ENCODE peak calls at places on chromosomes 11 and 22, in ten cellular contexts. Y is body of pancreas, N is heart left ventricle, A is transverse colon, Z is gastrocnemius medialis, G is Peyer's patch, P is H1, J is breast epithelium, X is stomach, W is tibial nerve. F is an unnamed sample. For H3K9me3, the result is how much of the 10 kb centered on the place peaks cover.

GRCh38 chr11:28697920-28698827 is 590.0 kb downstream of the METTL15 start:
- DNase-seq in Y (peak), N (peak), A (peak), Z (no peak), G (peak), P (peak), J (no peak), X (peak), W (peak), F (no peak)

GRCh38 chr11:83721286-83721685 is 435.1 kb upstream of the CCDC90B start:
- DNase-seq in Y (no peak), N (no peak), A (no peak), Z (no peak), G (no peak), P (no peak), J (no peak), X (no peak), W (no peak), F (no peak)

GRCh38 chr11:93608280-93608862 is 53.1 kb upstream of the CEP295 start:
- DNase-seq in Y (peak), N (no peak), A (no peak), Z (no peak), G (no peak), P (no peak), J (no peak), X (no peak), W (no peak), F (no peak)

GRCh38 chr11:13862845-13863392 is 99.6 kb upstream of the SPON1 start:
- DNase-seq in Y (no peak), N (no peak), A (no peak), Z (no peak), G (no peak), P (no peak), J (no peak), X (no peak), W (no peak), F (no peak)

GRCh38 chr22:18954941-18955571 is 19.0 kb upstream of the PRODH start:
- DNase-seq in Y (no peak), N (peak), A (no peak), Z (no peak), G (peak), P (no peak), J (no peak), X (no peak), W (no peak), F (peak)

GRCh38 chr11:13288375-13289029 is 10.9 kb downstream of the BMAL1 start:
- DNase-seq in Y (no peak), N (no peak), A (no peak), Z (no peak), G (no peak), P (no peak), J (no peak), X (no peak), W (no peak), F (no peak)

GRCh38 chr22:27885977-27886842 is 32.8 kb downstream of the PITPNB start:
- DNase-seq in Y (peak), N (no peak), A (peak), Z (peak), G (peak), P (peak), J (no peak), X (peak), W (peak), F (no peak)

GRCh38 chr22:39729141-39729934 is 158.8 kb downstream of the CACNA1I start:
- DNase-seq in Y (no peak), N (no peak), A (no peak), Z (no peak), G (no peak), P (peak), J (no peak), X (no peak), W (no peak), F (no peak)

GRCh38 chr22:28783786-28784671 is 11.5 kb downstream of the CCDC117 start:
- DNase-seq in Y (peak), N (no peak), A (no peak), Z (no peak), G (no peak), P (no peak), J (no peak), X (no peak), W (no peak), F (no peak)

GRCh38 chr11:93131709-93132108 is 66.1 kb downstream of the SLC36A4 start:
- DNase-seq in Y (no peak), N (no peak), A (no peak), Z (no peak), G (no peak), P (no peak), J (no peak), X (no peak), W (no peak), F (no peak)

GRCh38 chr22:32905400-32905799 is 103.9 kb downstream of the TIMP3 start:
- DNase-seq in Y (no peak), N (peak), A (no peak), Z (no peak), G (no peak), P (no peak), J (no peak), X (no peak), W (no peak), F (peak)

GRCh38 chr11:8369592-8370205 is 106.0 kb upstream of the LMO1 start:
- DNase-seq in Y (no peak), N (no peak), A (no peak), Z (no peak), G (no peak), P (no peak), J (no peak), X (no peak), W (no peak), F (peak)

GRCh38 chr22:37624017-37624365 is 15.4 kb downstream of the GGA1 start:
- DNase-seq in Y (no peak), N (no peak), A (peak), Z (no peak), G (peak), P (no peak), J (peak), X (no peak), W (no peak), F (no peak)

GRCh38 chr11:122696662-122697061 is 41.1 kb downstream of the UBASH3B start:
- DNase-seq in Y (no peak), N (no peak), A (no peak), Z (no peak), G (peak), P (no peak), J (no peak), X (no peak), W (no peak), F (no peak)

GRCh38 chr11:76288166-76288978 is 82.1 kb upstream of the WNT11 start:
- DNase-seq in Y (no peak), N (no peak), A (no peak), Z (no peak), G (no peak), P (no peak), J (no peak), X (no peak), W (no peak), F (no peak)

GRCh38 chr11:13007702-13008435 is 1.2 kb upstream of the RASSF10 start:
- DNase-seq in Y (no peak), N (no peak), A (no peak), Z (no peak), G (no peak), P (no peak), J (no peak), X (peak), W (no peak), F (no peak)

GRCh38 chr11:121143921-121144320 is 42.9 kb downstream of the TECTA start:
- DNase-seq in Y (no peak), N (no peak), A (no peak), Z (no peak), G (no peak), P (no peak), J (no peak), X (no peak), W (no peak), F (no peak)

GRCh38 chr11:77590194-77590591 is 440 bp downstream of the AQP11 start:
- DNase-seq in Y (peak), N (peak), A (peak), Z (peak), G (peak), P (no peak), J (no peak), X (peak), W (peak), F (peak)

GRCh38 chr11:118201966-118202365 is 22.8 kb downstream of the JAML start:
- DNase-seq in Y (no peak), N (no peak), A (no peak), Z (no peak), G (no peak), P (no peak), J (no peak), X (no peak), W (no peak), F (no peak)

GRCh38 chr22:17319541-17319940 is 49.7 kb upstream of the CECR2 start:
- DNase-seq in Y (no peak), N (no peak), A (no peak), Z (no peak), G (peak), P (no peak), J (no peak), X (no peak), W (no peak), F (no peak)

GRCh38 chr22:22752556-22753477 is 108.4 kb downstream of the GGTLC2 start:
- DNase-seq in Y (peak), N (no peak), A (no peak), Z (peak), G (peak), P (peak), J (peak), X (no peak), W (peak), F (no peak)

GRCh38 chr22:31327786-31328544 is 18.2 kb downstream of the PATZ1 start:
- DNase-seq in Y (no peak), N (no peak), A (no peak), Z (no peak), G (no peak), P (no peak), J (no peak), X (no peak), W (no peak), F (no peak)

GRCh38 chr11:123590296-123590912 is 64.0 kb downstream of the SCN3B start:
- DNase-seq in Y (peak), N (peak), A (peak), Z (peak), G (peak), P (no peak), J (no peak), X (peak), W (peak), F (no peak)

GRCh38 chr11:11370263-11371060 is 17.4 kb upstream of the CSNK2A3 start:
- DNase-seq in Y (no peak), N (no peak), A (no peak), Z (no peak), G (no peak), P (no peak), J (no peak), X (no peak), W (no peak), F (no peak)

GRCh38 chr22:39556970-39557811 is 13.4 kb upstream of the CACNA1I start:
- DNase-seq in Y (no peak), N (no peak), A (no peak), Z (no peak), G (no peak), P (no peak), J (no peak), X (no peak), W (no peak), F (no peak)

GRCh38 chr11:35792148-35792845 is 129.7 kb downstream of the TRIM44 start:
- DNase-seq in Y (peak), N (no peak), A (no peak), Z (peak), G (no peak), P (no peak), J (no peak), X (peak), W (no peak), F (no peak)

GRCh38 chr11:46894961-46895360 is 23.4 kb downstream of the LRP4 start:
- DNase-seq in Y (no peak), N (no peak), A (no peak), Z (no peak), G (no peak), P (no peak), J (no peak), X (no peak), W (no peak), F (no peak)

GRCh38 chr11:20311444-20311843 is 52.1 kb upstream of the HTATIP2 start:
- DNase-seq in Y (no peak), N (no peak), A (no peak), Z (no peak), G (no peak), P (no peak), J (no peak), X (no peak), W (no peak), F (no peak)

GRCh38 chr11:36684840-36685800 is 87.1 kb upstream of the RAG2 start:
- DNase-seq in Y (no peak), N (no peak), A (no peak), Z (no peak), G (no peak), P (no peak), J (no peak), X (no peak), W (no peak), F (no peak)

GRCh38 chr22:36480941-36481392 is 473 bp downstream of the TXN2 start:
- DNase-seq in Y (no peak), N (no peak), A (no peak), Z (no peak), G (no peak), P (no peak), J (no peak), X (no peak), W (no peak), F (no peak)

GRCh38 chr11:30100514-30100913 is 83.7 kb upstream of the KCNA4 start:
- DNase-seq in Y (no peak), N (no peak), A (no peak), Z (no peak), G (no peak), P (no peak), J (no peak), X (no peak), W (no peak), F (no peak)

GRCh38 chr11:15972838-15973237 is 383.5 kb downstream of the SOX6 start:
- DNase-seq in Y (no peak), N (peak), A (no peak), Z (no peak), G (no peak), P (no peak), J (no peak), X (no peak), W (no peak), F (no peak)

GRCh38 chr11:30254307-30255298 is 23.8 kb downstream of the FSHB start:
- DNase-seq in Y (no peak), N (no peak), A (no peak), Z (no peak), G (no peak), P (no peak), J (no peak), X (no peak), W (no peak), F (no peak)

GRCh38 chr11:126440792-126441514 is 85.5 kb downstream of the ST3GAL4 start:
- DNase-seq in Y (peak), N (peak), A (peak), Z (peak), G (peak), P (peak), J (peak), X (peak), W (peak), F (peak)
- TF ChIP-seq POLR2A in Y (no peak), N (no peak), A (no peak), Z (no peak), G (no peak), P (no peak), J (no peak), X (no peak), W (no peak), F (no peak)

DNA sequence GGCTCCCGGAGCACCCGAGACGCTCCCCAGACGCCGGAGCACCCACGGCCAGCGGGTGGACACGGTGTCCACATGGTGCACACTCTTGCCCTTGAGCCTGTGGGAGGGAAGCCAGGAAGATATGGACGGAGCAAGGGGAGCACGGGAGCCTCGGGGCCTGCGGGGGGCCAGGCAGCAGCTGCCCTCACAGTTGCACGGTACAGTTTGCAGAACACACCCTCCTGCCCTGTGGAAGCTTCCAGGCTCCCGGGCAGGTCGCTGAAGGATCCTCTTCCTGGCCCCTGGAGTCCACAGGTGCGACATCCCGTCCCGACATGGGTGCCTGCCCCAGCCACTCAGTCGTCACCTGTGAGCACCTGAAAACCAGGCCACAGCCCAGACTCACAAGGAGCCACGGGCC is 253.5 kb downstream of the BRD1 start:
- DNase-seq in Y (no peak), N (no peak), A (peak), Z (no peak), G (peak), P (no peak), J (no peak), X (peak), W (no peak), F (no peak)
- H3K9me3 ChIP-seq in Y (under half), N (under half), A (under half), Z (under half), G (under half), P (under half), J (under half), X (under half), W (under half), F (under half)

DNA sequence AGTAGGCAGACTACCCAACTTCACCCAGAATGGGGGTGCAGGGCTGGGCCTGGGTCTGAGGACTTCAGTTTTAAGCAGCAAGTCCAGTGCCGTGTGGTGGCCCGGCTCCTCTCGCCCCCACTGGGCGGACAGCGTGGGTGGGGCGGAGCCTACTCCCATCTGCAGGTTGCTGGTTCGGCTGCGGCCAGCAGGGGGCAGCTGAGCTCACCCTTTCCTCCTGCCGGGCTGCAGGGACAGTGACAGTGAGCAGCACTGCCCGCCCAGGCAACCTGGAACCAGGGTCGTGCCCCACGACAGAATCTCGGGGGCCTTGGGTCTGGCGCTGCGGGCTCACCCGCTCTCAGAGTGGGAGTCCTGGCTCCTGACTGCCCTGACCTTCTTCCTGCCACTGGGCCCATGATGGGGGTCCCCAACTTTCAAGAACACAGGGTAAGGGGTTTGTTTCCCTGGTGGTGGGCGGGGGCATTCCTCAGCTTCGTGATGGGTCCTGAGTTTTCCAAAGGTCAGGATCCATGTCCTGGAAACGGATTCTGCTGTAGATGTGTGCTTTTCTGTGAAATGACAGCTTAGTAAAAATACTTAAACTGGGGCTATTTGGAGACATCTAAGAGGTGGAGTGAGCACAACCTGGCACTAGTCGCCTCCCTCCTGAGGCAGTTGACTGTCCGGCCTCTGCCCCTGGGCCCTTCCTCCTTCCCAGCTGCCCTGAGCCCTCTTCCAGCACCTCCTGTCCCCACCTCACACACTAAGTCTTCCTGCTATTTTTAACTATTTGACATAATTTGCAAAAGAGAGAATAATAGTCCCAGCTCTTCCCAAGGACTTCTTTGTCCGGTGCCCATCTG is 6.0 kb upstream of the NEAT1 start:
- DNase-seq in Y (peak), N (peak), A (peak), Z (peak), G (peak), P (peak), J (peak), X (peak), W (peak), F (peak)
- TF ChIP-seq POLR2A in Y (no peak), N (no peak), A (peak), Z (no peak), G (peak), P (no peak), J (no peak), X (no peak), W (peak), F (no peak)

GRCh38 chr11:2645779-2646118 is 54.0 kb downstream of the KCNQ1OT1 start:
- DNase-seq in Y (no peak), N (no peak), A (no peak), Z (no peak), G (no peak), P (no peak), J (no peak), X (no peak), W (no peak), F (no peak)
- H3K9me3 ChIP-seq in Y (under half), N (half or more), A (half or more), Z (under half), G (half or more), P (half or more), J (half or more), X (half or more), W (under half), F (under half)

DNA sequence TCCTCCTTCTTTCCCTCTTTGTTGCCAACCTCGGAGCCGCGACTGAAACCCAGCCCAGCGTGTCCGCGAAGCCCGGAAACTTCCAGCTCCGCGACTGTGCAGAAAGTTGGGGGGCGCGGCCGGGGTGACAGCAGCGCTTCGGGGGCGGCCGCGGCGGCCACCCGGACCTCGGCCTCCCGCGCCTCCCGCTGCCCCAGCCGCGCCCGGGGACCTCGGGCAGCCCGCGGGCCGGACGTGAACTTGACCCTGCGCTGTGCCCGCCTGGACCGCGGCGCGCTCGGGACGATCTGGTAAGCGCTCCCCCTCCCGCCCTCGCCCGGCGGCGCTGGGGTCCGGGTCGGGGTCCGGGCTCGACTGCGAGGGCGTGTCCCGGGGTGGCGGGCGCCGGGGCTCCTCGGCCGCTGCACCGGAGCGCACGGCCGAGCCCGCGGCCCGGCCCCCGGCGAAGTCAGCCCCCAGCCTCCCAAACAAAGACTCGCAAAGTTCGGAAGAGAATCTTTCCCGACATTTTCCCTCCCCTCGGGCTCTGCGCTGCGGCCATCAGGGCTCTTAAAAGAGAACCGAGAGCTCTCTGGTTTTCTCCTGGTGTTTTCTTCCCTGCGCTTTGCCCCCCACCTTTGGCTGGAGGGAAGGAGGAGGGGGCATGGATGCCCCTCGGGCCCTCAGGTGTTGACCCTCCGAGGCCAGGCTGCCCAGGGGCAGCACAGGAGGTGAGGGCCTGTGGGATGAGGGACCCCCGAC is 67.9 kb upstream of the WNT7B start:
- DNase-seq in Y (no peak), N (peak), A (peak), Z (no peak), G (peak), P (peak), J (no peak), X (peak), W (no peak), F (peak)
- TF ChIP-seq POLR2A in Y (no peak), N (no peak), A (no peak), Z (peak), G (no peak), P (no peak), J (no peak), X (no peak), W (no peak), F (no peak)

DNA sequence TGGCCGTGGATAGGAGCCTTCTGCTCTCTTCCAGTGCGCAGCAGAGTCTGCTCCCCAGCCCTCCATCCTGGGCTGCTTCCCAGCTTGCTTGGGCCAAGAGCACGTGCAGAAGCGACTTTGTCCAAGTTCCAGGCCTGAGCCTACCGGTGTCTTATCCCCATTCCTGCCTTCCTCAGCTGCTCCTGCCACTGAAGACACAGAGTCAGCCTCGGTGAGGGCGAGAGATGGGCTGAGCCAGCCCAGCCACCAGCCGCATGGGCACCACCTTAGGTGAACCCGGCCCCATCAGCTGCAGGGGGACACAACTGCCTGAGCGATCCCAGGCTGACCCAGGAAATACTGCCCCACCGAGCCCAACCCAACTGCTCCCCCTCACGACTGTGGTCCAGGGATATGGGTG is 847.8 kb downstream of the TBC1D22A start:
- DNase-seq in Y (no peak), N (no peak), A (no peak), Z (no peak), G (no peak), P (no peak), J (no peak), X (no peak), W (no peak), F (no peak)
- H3K9me3 ChIP-seq in Y (under half), N (under half), A (under half), Z (under half), G (under half), P (under half), J (under half), X (under half), W (under half), F (under half)

GRCh38 chr11:111299111-111300026 is 1.0 kb downstream of the POU2AF3 start:
- DNase-seq in Y (peak), N (peak), A (peak), Z (peak), G (peak), P (peak), J (peak), X (peak), W (peak), F (peak)
- TF ChIP-seq POLR2A in Y (peak), N (no peak), A (peak), Z (no peak), G (peak), P (peak), J (no peak), X (peak), W (no peak), F (no peak)

F was measured in sigmoid colon.